ENCODE peak calls at places on chromosomes 13 and 19, in five cellular contexts. I, T, W, D and F are unnamed samples.

GRCh38 chr13:83666126-83666525 is 216.1 kb downstream of the SLITRK1 start:
- DNase-seq in I (no peak), T (no peak), W (no peak), D (no peak), F (no peak)

GRCh38 chr13:114128624-114129522 is 3.5 kb downstream of the RASA3 start:
- DNase-seq in I (no peak), T (peak; percentile 81), W (no peak), D (no peak), F (no peak)

GRCh38 chr19:14411161-14411560 is 8.0 kb downstream of the DDX39A start:
- DNase-seq in I (no peak), T (no peak), W (no peak), D (no peak), F (no peak)

GRCh38 chr19:39156230-39156890 is 30.8 kb downstream of the PAK4 start:
- DNase-seq in I (no peak), T (no peak), W (no peak), D (no peak), F (no peak)

GRCh38 chr13:56561327-56561726 is 579.4 kb upstream of the PRR20A start:
- DNase-seq in I (peak; percentile 10), T (no peak), W (no peak), D (no peak), F (no peak)

GRCh38 chr13:32624441-32624840 is 38.2 kb downstream of the PDS5B start:
- DNase-seq in I (no peak), T (no peak), W (no peak), D (no peak), F (no peak)

GRCh38 chr19:33286899-33287298 is 15.4 kb downstream of the CEBPA start:
- DNase-seq in I (no peak), T (no peak), W (no peak), D (no peak), F (no peak)

GRCh38 chr19:6632002-6632621 is 37.8 kb downstream of the TNFSF14 start:
- DNase-seq in I (peak; percentile 60), T (peak; percentile 84), W (peak; percentile 67), D (peak; percentile 66), F (peak; percentile 81)

GRCh38 chr19:34172661-34173144 is 399 bp downstream of the LSM14A start:
- DNase-seq in I (no peak), T (no peak), W (no peak), D (no peak), F (no peak)

GRCh38 chr13:94860981-94861407 is 148.6 kb upstream of the SOX21 start:
- DNase-seq in I (no peak), T (no peak), W (no peak), D (no peak), F (no peak)

GRCh38 chr19:46697142-46697960 is 19.6 kb downstream of the PRKD2 start:
- DNase-seq in I (peak; percentile 98), T (no peak), W (peak; percentile 90), D (no peak), F (peak; percentile 99)

GRCh38 chr19:41887711-41888382 is 4.9 kb downstream of the ARHGEF1 start:
- DNase-seq in I (no peak), T (no peak), W (peak; percentile 36), D (peak; percentile 95), F (peak; percentile 74)

GRCh38 chr13:52447815-52448552 is 2.5 kb downstream of the VPS36 start:
- DNase-seq in I (no peak), T (no peak), W (no peak), D (no peak), F (no peak)

GRCh38 chr13:90868321-90868920 is 479.1 kb upstream of the MIR17HG start:
- DNase-seq in I (no peak), T (no peak), W (no peak), D (peak; percentile 3), F (no peak)

GRCh38 chr19:45528149-45528743 is 21.0 kb downstream of the VASP start:
- DNase-seq in I (no peak), T (no peak), W (no peak), D (no peak), F (peak; percentile 50)

GRCh38 chr19:1748115-1748702 is 5.1 kb upstream of the ONECUT3 start:
- DNase-seq in I (no peak), T (no peak), W (no peak), D (no peak), F (peak; percentile 88)

GRCh38 chr13:33270906-33271538 is 14.5 kb downstream of the STARD13 start:
- DNase-seq in I (no peak), T (no peak), W (no peak), D (no peak), F (no peak)

DNA sequence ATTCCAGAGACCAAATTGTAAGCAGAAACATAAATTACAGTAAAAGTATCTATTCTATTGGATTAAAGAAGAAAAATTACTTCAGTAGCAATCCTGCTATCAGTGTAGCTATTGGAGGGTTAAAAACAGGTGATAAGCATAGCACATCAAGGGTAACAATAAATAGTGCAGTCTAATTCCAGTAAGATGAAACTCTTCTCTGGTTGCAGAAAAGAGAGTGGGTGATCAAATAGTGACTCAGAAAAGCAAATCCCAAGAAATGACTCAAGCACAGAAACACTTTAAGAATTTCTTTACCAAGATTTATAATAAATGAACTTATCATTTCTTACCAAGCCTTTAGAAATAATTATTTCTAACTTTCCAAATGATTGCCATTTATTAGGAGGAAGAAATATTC is 135.7 kb downstream of the LMO7 start:
- DNase-seq in I (no peak), T (no peak), W (no peak), D (no peak), F (no peak)
- TF ChIP-seq SUZ12 in I (no peak), T (no peak), W (no peak), D (no peak), F (no peak)

GRCh38 chr13:113091891-113092775 is 13.5 kb upstream of the F7 start:
- DNase-seq in I (no peak), T (no peak), W (no peak), D (no peak), F (no peak)

GRCh38 chr13:113094410-113094800 is 11.2 kb upstream of the F7 start:
- DNase-seq in I (no peak), T (no peak), W (no peak), D (no peak), F (no peak)

GRCh38 chr13:113092776-113093579 is 12.6 kb upstream of the F7 start:
- DNase-seq in I (no peak), T (no peak), W (no peak), D (no peak), F (no peak)

GRCh38 chr13:113095146-113096051 is 10.2 kb upstream of the F7 start:
- DNase-seq in I (no peak), T (no peak), W (no peak), D (no peak), F (no peak)

DNA sequence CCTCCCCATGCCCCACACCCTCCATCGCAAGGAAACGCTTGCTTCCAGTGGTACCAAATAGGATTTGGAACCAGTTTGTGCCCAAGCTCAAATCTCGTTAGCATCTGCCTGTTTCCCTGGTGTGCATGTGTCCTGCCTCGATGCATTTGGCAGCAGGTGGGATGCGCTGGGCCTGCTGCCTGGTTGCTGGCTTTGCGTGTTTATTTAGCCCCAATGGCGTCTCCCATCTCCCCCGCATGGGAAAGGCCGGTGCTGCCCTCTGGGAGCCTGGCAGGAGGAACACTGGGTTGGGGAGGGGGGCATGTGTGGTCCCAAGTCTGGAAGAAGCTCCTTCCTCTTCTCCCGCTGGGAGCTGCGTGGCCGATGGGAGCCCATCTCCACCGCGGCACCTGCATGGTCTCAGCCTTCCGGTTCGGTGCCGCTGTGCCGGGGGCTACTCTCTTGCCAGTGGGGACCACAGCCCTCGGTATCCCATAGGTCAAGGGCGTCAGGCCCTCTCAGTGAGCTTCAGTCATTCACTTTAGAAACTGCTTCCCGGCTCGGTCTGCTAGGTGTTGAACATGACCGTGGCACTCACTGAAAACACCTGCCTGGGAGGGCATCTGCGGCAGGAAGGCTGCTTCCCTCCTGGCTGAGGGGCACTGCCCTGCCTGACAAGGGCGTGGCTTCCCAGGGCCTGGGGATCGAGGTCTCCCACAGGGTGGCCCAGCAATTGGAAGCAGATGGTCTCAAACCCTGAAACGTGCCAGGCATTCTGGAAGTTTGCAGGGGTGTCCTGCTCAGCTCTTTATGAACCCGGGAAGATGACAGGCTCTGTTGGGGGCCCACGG is 11.8 kb upstream of the F7 start:
- DNase-seq in I (no peak), T (no peak), W (no peak), D (no peak), F (no peak)
- TF ChIP-seq SUZ12 in I (no peak), T (no peak), W (no peak), D (no peak), F (no peak)

GRCh38 chr13:105445793-105446192 is 1089.7 kb downstream of the EFNB2 start:
- DNase-seq in I (no peak), T (no peak), W (no peak), D (no peak), F (no peak)

GRCh38 chr13:105442941-105443340 is 1092.5 kb downstream of the EFNB2 start:
- DNase-seq in I (no peak), T (no peak), W (no peak), D (no peak), F (no peak)

GRCh38 chr13:105450784-105451183 is 1084.7 kb downstream of the EFNB2 start:
- DNase-seq in I (no peak), T (no peak), W (no peak), D (no peak), F (no peak)

GRCh38 chr13:105442040-105442439 is 1093.4 kb downstream of the EFNB2 start:
- DNase-seq in I (no peak), T (no peak), W (no peak), D (no peak), F (no peak)

DNA sequence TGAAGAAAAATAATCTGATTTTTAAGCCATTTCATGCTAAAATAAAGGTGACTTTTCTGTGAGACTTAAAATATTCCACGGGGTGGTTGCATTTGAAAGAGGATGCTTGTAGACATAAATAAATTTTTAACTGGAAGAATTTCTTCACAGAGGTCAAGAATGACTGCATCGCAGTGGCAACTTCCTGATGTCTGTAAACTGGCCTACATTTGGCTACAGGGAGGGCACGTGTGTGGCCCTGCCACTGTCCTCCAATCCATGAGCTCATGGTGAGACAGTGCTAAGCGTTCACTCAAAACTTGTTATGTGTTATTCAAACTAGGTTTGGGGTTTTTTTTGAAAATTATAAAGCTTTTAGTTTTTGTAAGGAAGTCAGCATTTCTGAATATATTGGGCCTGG is 1089.3 kb downstream of the EFNB2 start:
- DNase-seq in I (no peak), T (no peak), W (no peak), D (no peak), F (no peak)
- TF ChIP-seq SUZ12 in I (no peak), T (no peak), W (no peak), D (no peak), F (no peak)

GRCh38 chr13:75610466-75610865 is 25.7 kb upstream of the LMO7 start:
- DNase-seq in I (no peak), T (no peak), W (no peak), D (no peak), F (no peak)

GRCh38 chr13:75607447-75607846 is 28.7 kb upstream of the LMO7 start:
- DNase-seq in I (no peak), T (no peak), W (no peak), D (peak; percentile 6), F (no peak)

GRCh38 chr13:75618308-75618707 is 17.8 kb upstream of the LMO7 start:
- DNase-seq in I (no peak), T (no peak), W (no peak), D (no peak), F (no peak)

GRCh38 chr13:75617230-75617629 is 18.9 kb upstream of the LMO7 start:
- DNase-seq in I (no peak), T (no peak), W (no peak), D (no peak), F (no peak)

DNA sequence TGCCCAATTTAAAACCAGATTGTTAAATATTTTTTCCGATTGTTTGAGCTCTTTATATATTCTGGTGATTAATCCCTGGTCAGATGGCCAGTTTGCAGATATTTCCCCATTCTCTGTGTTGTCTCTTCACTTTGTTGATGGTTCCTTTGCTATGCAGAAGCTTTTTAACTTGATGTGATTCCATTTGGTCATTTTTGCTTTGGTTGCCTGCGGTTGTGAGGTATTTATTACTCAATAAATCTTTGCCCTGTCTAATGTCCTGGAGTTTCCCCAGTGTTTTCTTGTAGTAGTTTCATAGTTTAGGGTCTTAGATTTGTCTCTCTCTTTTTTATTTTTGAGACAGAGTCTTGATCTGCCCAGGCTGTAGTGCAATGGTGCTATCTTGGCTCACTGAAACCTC is 23.8 kb upstream of the LMO7 start:
- DNase-seq in I (no peak), T (no peak), W (no peak), D (no peak), F (no peak)
- TF ChIP-seq SUZ12 in I (no peak), T (no peak), W (no peak), D (no peak), F (no peak)